ENCODE peak calls at places on chromosomes 1 and 21, in six cellular contexts. One of them, this sample, is unnamed. For H3K36me3, the result is how much of the 10 kb centered on the place peaks cover.

GRCh38 chr1:9129391-9130041 is 614 bp upstream of the GPR157 start:
- DNase-seq in CD4-positive, CD25-positive, alpha-beta regulatory T cell: peak
- DNase-seq in stomach: peak
- DNase-seq in tibial nerve: peak
- DNase-seq in cardiac muscle cell: peak
- DNase-seq in PC-3: peak
- DNase-seq in this sample: peak

GRCh38 chr21:34582506-34583150 is 32.3 kb downstream of the RCAN1 start:
- DNase-seq in tibial nerve: no peak
- DNase-seq in cardiac muscle cell: peak
- DNase-seq in CD4-positive, CD25-positive, alpha-beta regulatory T cell: no peak
- DNase-seq in stomach: no peak
- DNase-seq in PC-3: peak
- DNase-seq in this sample: no peak

GRCh38 chr1:218357893-218358232 is 12.7 kb downstream of the TGFB2 start:
- DNase-seq in stomach: no peak
- DNase-seq in cardiac muscle cell: no peak
- DNase-seq in PC-3: no peak
- DNase-seq in tibial nerve: no peak
- DNase-seq in CD4-positive, CD25-positive, alpha-beta regulatory T cell: no peak
- DNase-seq in this sample: no peak

GRCh38 chr1:155645024-155645423 is 35.0 kb downstream of the MSTO1 start:
- DNase-seq in stomach: no peak
- DNase-seq in cardiac muscle cell: no peak
- DNase-seq in PC-3: no peak
- DNase-seq in tibial nerve: no peak
- DNase-seq in CD4-positive, CD25-positive, alpha-beta regulatory T cell: no peak
- DNase-seq in this sample: no peak

GRCh38 chr21:26939532-26940181 is 27.2 kb downstream of the ADAMTS5 start:
- DNase-seq in stomach: no peak
- DNase-seq in tibial nerve: no peak
- DNase-seq in cardiac muscle cell: no peak
- DNase-seq in PC-3: peak
- DNase-seq in CD4-positive, CD25-positive, alpha-beta regulatory T cell: no peak
- DNase-seq in this sample: no peak

GRCh38 chr1:231233735-231234417 is 7.1 kb upstream of the GNPAT start:
- DNase-seq in cardiac muscle cell: no peak
- DNase-seq in PC-3: no peak
- DNase-seq in stomach: peak
- DNase-seq in tibial nerve: no peak
- DNase-seq in CD4-positive, CD25-positive, alpha-beta regulatory T cell: no peak
- DNase-seq in this sample: no peak

GRCh38 chr1:34037856-34038255 is 127.2 kb downstream of the CSMD2 start:
- DNase-seq in CD4-positive, CD25-positive, alpha-beta regulatory T cell: no peak
- DNase-seq in tibial nerve: no peak
- DNase-seq in cardiac muscle cell: no peak
- DNase-seq in stomach: no peak
- DNase-seq in PC-3: no peak
- DNase-seq in this sample: no peak

GRCh38 chr1:58047265-58047858 is 499.2 kb downstream of the OMA1 start:
- DNase-seq in CD4-positive, CD25-positive, alpha-beta regulatory T cell: no peak
- DNase-seq in stomach: no peak
- DNase-seq in tibial nerve: no peak
- DNase-seq in cardiac muscle cell: peak
- DNase-seq in PC-3: peak
- DNase-seq in this sample: no peak

GRCh38 chr1:156462954-156463795 is 37.4 kb downstream of the MEF2D start:
- DNase-seq in cardiac muscle cell: no peak
- DNase-seq in tibial nerve: no peak
- DNase-seq in stomach: no peak
- DNase-seq in PC-3: no peak
- DNase-seq in CD4-positive, CD25-positive, alpha-beta regulatory T cell: no peak
- DNase-seq in this sample: no peak

GRCh38 chr1:247172956-247173355 is 1.1 kb upstream of the ZNF124 start:
- DNase-seq in tibial nerve: no peak
- DNase-seq in PC-3: no peak
- DNase-seq in cardiac muscle cell: no peak
- DNase-seq in CD4-positive, CD25-positive, alpha-beta regulatory T cell: no peak
- DNase-seq in stomach: no peak
- DNase-seq in this sample: no peak

GRCh38 chr1:43348809-43349593 is 9.8 kb upstream of the CDC20 start:
- DNase-seq in cardiac muscle cell: peak
- DNase-seq in tibial nerve: peak
- DNase-seq in PC-3: peak
- DNase-seq in stomach: peak
- DNase-seq in CD4-positive, CD25-positive, alpha-beta regulatory T cell: peak
- DNase-seq in this sample: peak

GRCh38 chr1:44616991-44617702 is 57.1 kb downstream of the TMEM53 start:
- DNase-seq in stomach: no peak
- DNase-seq in CD4-positive, CD25-positive, alpha-beta regulatory T cell: no peak
- DNase-seq in PC-3: no peak
- DNase-seq in tibial nerve: no peak
- DNase-seq in cardiac muscle cell: peak
- DNase-seq in this sample: no peak

GRCh38 chr1:54230507-54231339 is 30.8 kb downstream of the MRPL37 start:
- DNase-seq in CD4-positive, CD25-positive, alpha-beta regulatory T cell: no peak
- DNase-seq in cardiac muscle cell: no peak
- DNase-seq in stomach: no peak
- DNase-seq in tibial nerve: no peak
- DNase-seq in PC-3: no peak
- DNase-seq in this sample: no peak

GRCh38 chr1:54238353-54239040 is 38.5 kb downstream of the MRPL37 start:
- DNase-seq in stomach: no peak
- DNase-seq in CD4-positive, CD25-positive, alpha-beta regulatory T cell: no peak
- DNase-seq in tibial nerve: no peak
- DNase-seq in PC-3: no peak
- DNase-seq in cardiac muscle cell: no peak
- DNase-seq in this sample: no peak

GRCh38 chr1:54239041-54239410 is 39.1 kb downstream of the MRPL37 start:
- DNase-seq in cardiac muscle cell: no peak
- DNase-seq in tibial nerve: no peak
- DNase-seq in PC-3: no peak
- DNase-seq in stomach: no peak
- DNase-seq in CD4-positive, CD25-positive, alpha-beta regulatory T cell: no peak
- DNase-seq in this sample: no peak

GRCh38 chr1:54237656-54238055 is 37.7 kb downstream of the MRPL37 start:
- DNase-seq in stomach: no peak
- DNase-seq in cardiac muscle cell: no peak
- DNase-seq in tibial nerve: no peak
- DNase-seq in PC-3: no peak
- DNase-seq in CD4-positive, CD25-positive, alpha-beta regulatory T cell: no peak
- DNase-seq in this sample: no peak

GRCh38 chr1:54234284-54234683 is 34.3 kb downstream of the MRPL37 start:
- DNase-seq in stomach: no peak
- DNase-seq in PC-3: no peak
- DNase-seq in tibial nerve: no peak
- DNase-seq in CD4-positive, CD25-positive, alpha-beta regulatory T cell: no peak
- DNase-seq in cardiac muscle cell: no peak
- DNase-seq in this sample: no peak
- H3K36me3 ChIP-seq in stomach: half or more
- H3K36me3 ChIP-seq in PC-3: under half
- H3K36me3 ChIP-seq in tibial nerve: under half
- H3K36me3 ChIP-seq in CD4-positive, CD25-positive, alpha-beta regulatory T cell: under half
- H3K36me3 ChIP-seq in cardiac muscle cell: under half
- H3K36me3 ChIP-seq in this sample: under half

GRCh38 chr1:160129046-160129445 is 13.5 kb downstream of the ATP1A2 start:
- DNase-seq in stomach: no peak
- DNase-seq in tibial nerve: no peak
- DNase-seq in CD4-positive, CD25-positive, alpha-beta regulatory T cell: no peak
- DNase-seq in PC-3: peak
- DNase-seq in cardiac muscle cell: no peak
- DNase-seq in this sample: no peak
- H3K36me3 ChIP-seq in stomach: under half
- H3K36me3 ChIP-seq in tibial nerve: under half
- H3K36me3 ChIP-seq in CD4-positive, CD25-positive, alpha-beta regulatory T cell: under half
- H3K36me3 ChIP-seq in PC-3: under half
- H3K36me3 ChIP-seq in cardiac muscle cell: under half
- H3K36me3 ChIP-seq in this sample: half or more

GRCh38 chr1:227037121-227037520 is 97.0 kb downstream of the COQ8A start:
- DNase-seq in CD4-positive, CD25-positive, alpha-beta regulatory T cell: no peak
- DNase-seq in PC-3: no peak
- DNase-seq in stomach: no peak
- DNase-seq in cardiac muscle cell: no peak
- DNase-seq in tibial nerve: no peak
- DNase-seq in this sample: no peak
- H3K36me3 ChIP-seq in CD4-positive, CD25-positive, alpha-beta regulatory T cell: under half
- H3K36me3 ChIP-seq in PC-3: under half
- H3K36me3 ChIP-seq in stomach: half or more
- H3K36me3 ChIP-seq in cardiac muscle cell: under half
- H3K36me3 ChIP-seq in tibial nerve: under half
- H3K36me3 ChIP-seq in this sample: under half

DNA sequence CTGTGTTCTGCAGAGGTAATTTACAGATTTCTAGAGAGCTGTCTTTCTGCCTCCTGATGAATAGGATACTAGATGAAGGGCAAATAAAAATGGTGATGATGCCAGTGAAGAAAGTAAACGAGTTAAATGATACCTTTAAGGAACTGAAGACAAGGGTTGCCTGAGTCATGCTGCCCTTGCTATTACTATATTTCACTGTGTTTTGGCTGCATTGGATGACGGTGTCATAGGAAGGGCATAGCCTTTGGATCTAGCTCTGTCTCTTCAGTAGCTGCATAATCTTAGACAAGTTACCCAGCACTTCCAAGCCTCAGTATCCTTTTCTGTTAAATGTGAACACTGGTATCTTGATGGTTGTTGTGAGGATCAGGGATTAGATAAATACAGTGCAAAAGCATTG is 131.5 kb upstream of the FGGY start:
- DNase-seq in PC-3: no peak
- DNase-seq in cardiac muscle cell: no peak
- DNase-seq in tibial nerve: no peak
- DNase-seq in CD4-positive, CD25-positive, alpha-beta regulatory T cell: no peak
- DNase-seq in stomach: no peak
- DNase-seq in this sample: no peak
- H3K36me3 ChIP-seq in PC-3: under half
- H3K36me3 ChIP-seq in cardiac muscle cell: under half
- H3K36me3 ChIP-seq in tibial nerve: under half
- H3K36me3 ChIP-seq in CD4-positive, CD25-positive, alpha-beta regulatory T cell: under half
- H3K36me3 ChIP-seq in stomach: under half
- H3K36me3 ChIP-seq in this sample: under half

DNA sequence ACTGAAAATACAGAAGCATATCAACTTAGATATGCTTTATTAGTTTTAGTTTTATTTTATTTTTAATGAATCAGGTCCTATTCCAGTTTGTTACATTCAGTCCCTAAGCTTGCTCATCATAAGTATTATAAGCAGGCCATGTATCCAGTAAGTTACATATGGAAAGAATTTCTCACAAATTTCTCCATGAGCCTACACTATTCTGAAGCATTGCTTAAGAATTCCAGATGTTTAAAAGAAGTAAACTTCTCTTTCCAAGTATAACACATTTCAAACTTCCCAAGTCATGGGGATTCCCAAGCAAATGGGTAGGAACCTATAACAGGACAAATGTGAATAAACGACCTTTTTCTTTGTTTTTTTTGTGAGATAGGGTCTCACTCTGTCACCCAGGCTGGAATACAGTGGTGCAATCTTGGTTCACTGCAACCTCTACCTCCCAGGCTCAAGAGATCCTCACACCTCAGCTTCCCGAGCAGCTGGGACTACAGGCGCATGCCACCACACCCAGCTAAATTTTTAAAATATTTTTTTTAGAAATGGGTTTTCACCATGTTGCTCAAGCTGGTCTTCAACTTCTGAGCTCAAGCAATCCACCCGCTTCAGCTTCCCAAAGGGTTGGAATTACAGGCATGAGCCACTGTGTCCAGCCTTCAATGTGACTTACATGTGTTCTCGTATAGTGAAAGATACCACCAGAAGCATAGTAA is 39.0 kb downstream of the ST7L start:
- DNase-seq in cardiac muscle cell: no peak
- DNase-seq in PC-3: no peak
- DNase-seq in tibial nerve: no peak
- DNase-seq in CD4-positive, CD25-positive, alpha-beta regulatory T cell: no peak
- DNase-seq in stomach: no peak
- DNase-seq in this sample: no peak
- H3K36me3 ChIP-seq in cardiac muscle cell: under half
- H3K36me3 ChIP-seq in PC-3: under half
- H3K36me3 ChIP-seq in tibial nerve: under half
- H3K36me3 ChIP-seq in CD4-positive, CD25-positive, alpha-beta regulatory T cell: under half
- H3K36me3 ChIP-seq in stomach: half or more
- H3K36me3 ChIP-seq in this sample: under half

GRCh38 chr1:19115082-19115808 is 94.8 kb downstream of the UBR4 start:
- DNase-seq in PC-3: no peak
- DNase-seq in cardiac muscle cell: no peak
- DNase-seq in CD4-positive, CD25-positive, alpha-beta regulatory T cell: no peak
- DNase-seq in stomach: no peak
- DNase-seq in tibial nerve: no peak
- DNase-seq in this sample: no peak

GRCh38 chr1:19113362-19114092 is 96.5 kb downstream of the UBR4 start:
- DNase-seq in PC-3: peak
- DNase-seq in stomach: no peak
- DNase-seq in tibial nerve: no peak
- DNase-seq in cardiac muscle cell: peak
- DNase-seq in CD4-positive, CD25-positive, alpha-beta regulatory T cell: no peak
- DNase-seq in this sample: no peak

GRCh38 chr1:19109545-19109944 is 100.5 kb downstream of the UBR4 start:
- DNase-seq in PC-3: no peak
- DNase-seq in CD4-positive, CD25-positive, alpha-beta regulatory T cell: no peak
- DNase-seq in stomach: no peak
- DNase-seq in cardiac muscle cell: no peak
- DNase-seq in tibial nerve: no peak
- DNase-seq in this sample: no peak

DNA sequence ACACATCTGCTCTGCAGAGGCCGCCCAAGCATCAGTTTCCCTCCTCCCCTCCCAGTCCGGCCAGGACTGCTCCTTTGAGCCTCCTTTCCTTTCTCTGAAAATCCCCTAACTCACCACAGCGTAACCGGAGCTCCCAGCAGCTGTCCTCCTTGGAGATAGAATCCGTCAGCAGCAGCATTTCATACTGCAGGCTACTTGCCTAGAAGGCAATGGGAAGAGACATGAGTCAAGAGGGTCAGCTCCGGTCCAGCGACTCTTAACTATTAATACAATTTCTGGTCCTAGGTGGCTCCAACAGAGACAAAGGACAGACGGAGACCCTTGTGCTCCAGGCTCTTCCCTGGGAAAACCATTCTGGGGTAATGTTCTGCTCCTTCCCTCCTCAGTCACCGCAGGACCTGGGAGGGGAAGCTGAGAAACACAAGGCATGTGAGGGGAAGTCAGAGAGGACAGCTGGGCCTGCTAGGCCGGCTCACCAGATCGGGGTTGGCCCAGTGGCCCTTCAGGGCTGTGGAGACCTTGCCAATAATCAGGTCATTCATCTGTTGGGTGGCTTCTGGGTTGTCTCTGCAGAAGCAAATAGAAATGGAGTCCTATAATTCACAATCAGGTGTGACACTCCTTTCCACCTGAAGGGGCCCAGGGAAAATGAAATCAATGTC is 99.7 kb downstream of the UBR4 start:
- DNase-seq in cardiac muscle cell: no peak
- DNase-seq in PC-3: no peak
- DNase-seq in stomach: no peak
- DNase-seq in CD4-positive, CD25-positive, alpha-beta regulatory T cell: no peak
- DNase-seq in tibial nerve: no peak
- DNase-seq in this sample: no peak
- H3K36me3 ChIP-seq in cardiac muscle cell: half or more
- H3K36me3 ChIP-seq in PC-3: half or more
- H3K36me3 ChIP-seq in stomach: half or more
- H3K36me3 ChIP-seq in CD4-positive, CD25-positive, alpha-beta regulatory T cell: half or more
- H3K36me3 ChIP-seq in tibial nerve: under half
- H3K36me3 ChIP-seq in this sample: half or more

This sample was measured in thoracic aorta.